ENCODE peak calls at places on chromosomes 2 and 18, in eight cellular contexts. K is cardiac fibroblast; V is pancreas; X is fibroblast of lung; H is ureter; A is fibroblast of the aortic adventitia; Q is stimulated activated CD4-positive, alpha-beta T cell treated with anti-CD3 and anti-CD28 coated beads, Interleukin-2, amount 100 ng/mL, for 48 hours; S is left ventricle myocardium superior. N is an unnamed sample.

GRCh38 chr2:230713331-230714121 is 884 bp downstream of the CAB39 start:
- DNase-seq in K (peak; percentile 18), V (peak; percentile 63), X (peak; percentile 23), H (peak; percentile 48), A (peak; percentile 13), Q (peak; percentile 36), S (peak; percentile 62), N (peak; percentile 37)

GRCh38 chr2:194819367-194819766 is 837.7 kb upstream of the SLC39A10 start:
- DNase-seq in K (no peak), V (no peak), X (no peak), H (no peak), A (no peak), Q (no peak), S (no peak), N (no peak)

GRCh38 chr2:233708942-233709341 is 3.8 kb upstream of the UGT1A5 start:
- DNase-seq in K (no peak), V (no peak), X (no peak), H (no peak), A (no peak), Q (no peak), S (no peak), N (no peak)

GRCh38 chr18:55078289-55078916 is 119.1 kb upstream of the CCDC68 start:
- DNase-seq in K (no peak), V (no peak), X (peak; percentile 56), H (no peak), A (no peak), Q (no peak), S (no peak), N (no peak)

GRCh38 chr18:58682429-58683069 is 11.3 kb downstream of the MALT1 start:
- DNase-seq in K (peak; percentile 95), V (peak; percentile 25), X (peak; percentile 76), H (peak; percentile 71), A (peak; percentile 71), Q (no peak), S (peak; percentile 63), N (peak; percentile 67)

GRCh38 chr2:171568085-171568484 is 45.8 kb downstream of the CYBRD1 start:
- DNase-seq in K (peak; percentile 18), V (no peak), X (no peak), H (no peak), A (no peak), Q (no peak), S (no peak), N (no peak)

GRCh38 chr2:174796319-174796771 is 32.1 kb upstream of the CHRNA1 start:
- DNase-seq in K (no peak), V (no peak), X (peak; percentile 33), H (no peak), A (no peak), Q (no peak), S (no peak), N (no peak)

GRCh38 chr18:59265246-59266018 is 7.8 kb downstream of the RAX start:
- DNase-seq in K (no peak), V (no peak), X (no peak), H (no peak), A (no peak), Q (peak; percentile 40), S (peak; percentile 31), N (peak; percentile 60)

GRCh38 chr2:110991951-110992350 is 128.8 kb upstream of the BCL2L11 start:
- DNase-seq in K (no peak), V (no peak), X (no peak), H (no peak), A (no peak), Q (no peak), S (no peak), N (no peak)

GRCh38 chr2:3277050-3277747 is 100.4 kb downstream of the EIPR1 start:
- DNase-seq in K (no peak), V (peak; percentile 51), X (no peak), H (no peak), A (no peak), Q (no peak), S (no peak), N (no peak)

GRCh38 chr18:73283788-73284187 is 416.0 kb upstream of the NETO1 start:
- DNase-seq in K (peak; percentile 4), V (no peak), X (peak; percentile 77), H (no peak), A (no peak), Q (no peak), S (no peak), N (peak; percentile 17)

GRCh38 chr2:229930656-229931055 is 8.4 kb downstream of the FBXO36 start:
- DNase-seq in K (no peak), V (no peak), X (no peak), H (no peak), A (no peak), Q (no peak), S (no peak), N (no peak)

GRCh38 chr2:197883354-197884032 is 79.1 kb downstream of the PLCL1 start:
- DNase-seq in K (peak; percentile 48), V (no peak), X (peak; percentile 82), H (no peak), A (peak; percentile 70), Q (no peak), S (no peak), N (no peak)